ENCODE peak calls at places on chromosomes 12 and 14, in ten cellular contexts. N is tibial artery; C is effector memory CD4-positive, alpha-beta T cell; V is left lung; K is fibroblast of lung; M is CD8-positive, alpha-beta T cell; P is esophagus squamous epithelium; F is aorta; E is colonic mucosa; Y is HCT116. O is an unnamed sample. For H3K27me3 and H3K4me1, the result is how much of the 10 kb centered on the place peaks cover.

GRCh38 chr12:111157486-111157885 is 211.4 kb downstream of the PHETA1 start:
- DNase-seq in N (no peak), C (no peak), V (no peak), K (no peak), M (no peak), P (no peak), F (no peak), E (no peak), Y (no peak), O (no peak)

GRCh38 chr14:53278602-53279506 is 125.7 kb upstream of the DDHD1 start:
- DNase-seq in N (no peak), C (no peak), V (no peak), K (peak), M (no peak), P (no peak), F (no peak), E (no peak), Y (no peak), O (no peak)

GRCh38 chr14:31377433-31377832 is 42.9 kb downstream of the HEATR5A start:
- DNase-seq in N (no peak), C (no peak), V (no peak), K (no peak), M (no peak), P (no peak), F (no peak), E (no peak), Y (no peak), O (no peak)

GRCh38 chr12:16417058-16417457 is 69.6 kb downstream of the MGST1 start:
- DNase-seq in N (no peak), C (no peak), V (no peak), K (no peak), M (no peak), P (no peak), F (no peak), E (no peak), Y (no peak), O (no peak)

GRCh38 chr12:77124767-77125166 is 59.4 kb upstream of the E2F7 start:
- DNase-seq in N (no peak), C (no peak), V (no peak), K (no peak), M (no peak), P (no peak), F (no peak), E (no peak), Y (no peak), O (no peak)

GRCh38 chr12:45591635-45592034 is 137.9 kb upstream of the ARID2 start:
- DNase-seq in N (no peak), C (no peak), V (peak), K (no peak), M (no peak), P (no peak), F (no peak), E (peak), Y (no peak), O (no peak)

GRCh38 chr14:94345344-94346072 is 22.4 kb upstream of the SERPINA6 start:
- DNase-seq in N (no peak), C (no peak), V (no peak), K (peak), M (no peak), P (no peak), F (no peak), E (no peak), Y (peak), O (no peak)

GRCh38 chr12:93226356-93226755 is 151.4 kb upstream of the NUDT4 start:
- DNase-seq in N (no peak), C (no peak), V (no peak), K (no peak), M (no peak), P (no peak), F (no peak), E (no peak), Y (no peak), O (no peak)

GRCh38 chr14:61925043-61925442 is 162.8 kb downstream of the SNAPC1 start:
- DNase-seq in N (no peak), C (no peak), V (no peak), K (peak), M (no peak), P (no peak), F (no peak), E (no peak), Y (peak), O (no peak)

GRCh38 chr12:56630180-56630632 is at the start of gene BAZ2A:
- DNase-seq in N (peak), C (peak), V (peak), K (peak), M (peak), P (no peak), F (peak), E (peak), Y (peak), O (peak)

GRCh38 chr12:78799679-78800078 is 64.9 kb upstream of the SYT1 start:
- DNase-seq in N (no peak), C (no peak), V (no peak), K (no peak), M (no peak), P (no peak), F (no peak), E (no peak), Y (no peak), O (no peak)

GRCh38 chr12:5094986-5095385 is 51.3 kb downstream of the KCNA5 start:
- DNase-seq in N (no peak), C (no peak), V (no peak), K (no peak), M (no peak), P (no peak), F (no peak), E (no peak), Y (no peak), O (no peak)

GRCh38 chr12:97142737-97143450 is 235.8 kb downstream of the NEDD1 start:
- DNase-seq in N (no peak), C (no peak), V (no peak), K (no peak), M (no peak), P (no peak), F (no peak), E (no peak), Y (no peak), O (no peak)

GRCh38 chr14:99592933-99593753 is 10.9 kb downstream of the CCDC85C start:
- DNase-seq in N (no peak), C (no peak), V (peak), K (no peak), M (no peak), P (no peak), F (no peak), E (no peak), Y (no peak), O (no peak)
- H3K27me3 ChIP-seq in N (under half), C (under half), V (under half), K (under half), M (under half), P (under half), F (under half), E (under half), Y (under half), O (under half)

GRCh38 chr14:91115986-91116385 is 2.1 kb downstream of the DGLUCY start:
- DNase-seq in N (no peak), C (no peak), V (no peak), K (peak), M (no peak), P (no peak), F (no peak), E (no peak), Y (no peak), O (no peak)

GRCh38 chr14:91111443-91111842 is 2.4 kb upstream of the DGLUCY start:
- DNase-seq in N (no peak), C (no peak), V (no peak), K (no peak), M (no peak), P (no peak), F (no peak), E (no peak), Y (no peak), O (no peak)

GRCh38 chr14:91112172-91112571 is 1.7 kb upstream of the DGLUCY start:
- DNase-seq in N (no peak), C (no peak), V (no peak), K (no peak), M (no peak), P (no peak), F (no peak), E (no peak), Y (no peak), O (no peak)

GRCh38 chr14:91114079-91115065 is 499 bp downstream of the DGLUCY start:
- DNase-seq in N (peak), C (peak), V (peak), K (peak), M (peak), P (peak), F (peak), E (peak), Y (peak), O (peak)

DNA sequence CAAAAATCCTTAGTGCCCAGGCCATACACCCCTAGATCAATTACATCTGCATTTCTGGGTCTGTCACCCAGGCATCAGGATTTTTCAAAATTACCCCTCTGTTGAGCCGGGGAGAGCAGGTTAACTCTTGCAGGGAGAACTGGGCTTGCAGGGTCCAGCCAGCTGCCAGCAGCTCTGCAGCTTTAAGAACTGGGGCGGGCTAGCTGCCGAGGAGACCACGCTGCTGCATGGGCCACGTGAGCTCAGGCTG is at the start of gene DGLUCY:
- DNase-seq in N (no peak), C (peak), V (peak), K (peak), M (no peak), P (no peak), F (peak), E (peak), Y (no peak), O (peak)
- H3K4me1 ChIP-seq in N (under half), C (half or more), V (half or more), K (under half), M (half or more), P (under half), F (under half), E (under half), Y (under half), O (under half)

GRCh38 chr12:131830335-131831020 is 2.3 kb downstream of the MMP17 start:
- DNase-seq in N (peak), C (peak), V (peak), K (peak), M (no peak), P (no peak), F (peak), E (peak), Y (peak), O (peak)

GRCh38 chr12:131827961-131828534 is at the start of gene MMP17:
- DNase-seq in N (no peak), C (no peak), V (peak), K (peak), M (no peak), P (no peak), F (peak), E (no peak), Y (no peak), O (peak)

GRCh38 chr12:131828671-131829350 is 618 bp downstream of the MMP17 start:
- DNase-seq in N (no peak), C (no peak), V (peak), K (no peak), M (no peak), P (no peak), F (no peak), E (no peak), Y (no peak), O (peak)

GRCh38 chr12:131829795-131830334 is 1.7 kb downstream of the MMP17 start:
- DNase-seq in N (no peak), C (no peak), V (peak), K (no peak), M (no peak), P (no peak), F (peak), E (no peak), Y (no peak), O (no peak)

DNA sequence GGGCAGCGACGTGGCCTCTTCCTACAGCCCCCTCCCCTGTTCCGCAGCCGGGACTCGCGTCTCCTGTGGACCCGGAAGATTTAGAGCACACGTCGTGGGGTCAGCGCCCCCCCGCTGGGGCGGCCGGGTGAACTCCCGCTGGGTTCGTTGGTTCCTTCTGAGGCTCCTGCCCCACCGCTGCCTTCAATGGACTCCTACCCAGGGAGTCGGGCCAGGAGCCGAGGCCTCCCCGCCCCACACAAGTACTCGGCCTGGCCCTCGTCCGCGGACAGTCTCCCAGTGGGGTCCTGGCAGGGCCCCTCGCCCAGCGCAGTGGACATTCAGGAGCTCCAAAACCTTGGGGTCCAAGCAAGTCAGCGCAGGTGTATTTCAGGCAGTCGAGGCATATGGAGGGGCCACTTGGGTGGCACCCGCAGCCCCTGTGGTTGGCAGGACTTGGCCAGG is 1.2 kb downstream of the MMP17 start:
- DNase-seq in N (no peak), C (no peak), V (peak), K (peak), M (no peak), P (no peak), F (no peak), E (no peak), Y (no peak), O (peak)
- H3K27ac ChIP-seq in N (no peak), C (no peak), V (no peak), K (no peak), M (no peak), P (no peak), F (no peak), E (no peak), Y (peak), O (no peak)

DNA sequence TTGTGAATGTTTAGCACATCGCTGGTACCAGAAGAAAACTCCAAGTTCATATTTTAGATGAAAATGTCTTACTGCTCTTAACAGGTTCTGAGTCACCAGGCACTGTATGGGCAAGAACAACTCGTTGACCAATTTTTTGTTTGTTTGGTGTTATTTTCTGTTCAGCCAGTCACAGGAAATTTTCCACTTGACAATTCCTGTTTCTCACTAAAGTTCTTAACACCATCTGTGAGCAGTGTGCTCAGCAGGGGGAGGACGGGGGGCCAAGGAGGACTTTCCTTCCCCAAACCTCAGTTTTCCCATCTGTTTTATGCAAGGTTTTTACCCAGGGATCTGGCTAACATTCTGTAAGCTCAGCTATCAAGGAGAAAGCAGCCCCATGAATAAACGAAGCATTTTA is 3.0 kb downstream of the NUAK1 start:
- DNase-seq in N (no peak), C (no peak), V (no peak), K (peak), M (no peak), P (no peak), F (no peak), E (no peak), Y (no peak), O (no peak)
- H3K27me3 ChIP-seq in N (under half), C (under half), V (under half), K (under half), M (under half), P (under half), F (under half), E (under half), Y (under half), O (under half)

GRCh38 chr12:11861864-11862600 is 208.7 kb upstream of the BCL2L14 start:
- DNase-seq in N (no peak), C (no peak), V (no peak), K (no peak), M (no peak), P (no peak), F (no peak), E (no peak), Y (no peak), O (no peak)

GRCh38 chr12:11861155-11861863 is 209.4 kb upstream of the BCL2L14 start:
- DNase-seq in N (no peak), C (no peak), V (no peak), K (no peak), M (no peak), P (no peak), F (no peak), E (no peak), Y (no peak), O (no peak)

GRCh38 chr12:11863478-11863906 is 207.2 kb upstream of the BCL2L14 start:
- DNase-seq in N (peak), C (no peak), V (no peak), K (no peak), M (no peak), P (no peak), F (peak), E (no peak), Y (no peak), O (no peak)

GRCh38 chr12:11863988-11864387 is 206.8 kb upstream of the BCL2L14 start:
- DNase-seq in N (no peak), C (no peak), V (no peak), K (no peak), M (no peak), P (no peak), F (no peak), E (no peak), Y (no peak), O (no peak)

GRCh38 chr12:11862794-11863193 is 207.9 kb upstream of the BCL2L14 start:
- DNase-seq in N (no peak), C (no peak), V (no peak), K (peak), M (no peak), P (no peak), F (no peak), E (no peak), Y (no peak), O (no peak)
- H3K4me1 ChIP-seq in N (under half), C (under half), V (under half), K (under half), M (under half), P (under half), F (under half), E (under half), Y (under half), O (under half)

GRCh38 chr12:116389326-116389725 is 111.8 kb upstream of the MED13L start:
- DNase-seq in N (no peak), C (no peak), V (no peak), K (no peak), M (no peak), P (no peak), F (peak), E (no peak), Y (no peak), O (no peak)
- H3K27ac ChIP-seq in N (no peak), C (no peak), V (no peak), K (peak), M (no peak), P (peak), F (no peak), E (no peak), Y (no peak), O (no peak)

O was measured in upper lobe of right lung.